ENCODE peak calls at places on chromosomes 11 and 22, in ten cellular contexts. X is psoas muscle; C is breast epithelium; F is right atrium auricular region; O is cardiac muscle cell; A is upper lobe of right lung; E is thoracic aorta; P is RWPE1; G is CD8-positive, alpha-beta T cell; K is brain microvascular endothelial cell. T is an unnamed sample.

GRCh38 chr11:118045191-118045590 is 31.7 kb upstream of the TMPRSS4 start:
- DNase-seq in X (no peak), C (no peak), F (no peak), O (no peak), A (no peak), E (no peak), P (no peak), G (no peak), K (no peak), T (no peak)

GRCh38 chr11:130840683-130841082 is 75.6 kb downstream of the SNX19 start:
- DNase-seq in X (no peak), C (no peak), F (no peak), O (no peak), A (no peak), E (no peak), P (no peak), G (no peak), K (no peak), T (no peak)

GRCh38 chr11:133171374-133171773 is 360.9 kb downstream of the OPCML start:
- DNase-seq in X (no peak), C (no peak), F (no peak), O (no peak), A (no peak), E (no peak), P (no peak), G (no peak), K (no peak), T (no peak)

GRCh38 chr11:131278472-131278871 is 91.9 kb upstream of the NTM start:
- DNase-seq in X (no peak), C (no peak), F (no peak), O (no peak), A (no peak), E (no peak), P (no peak), G (no peak), K (no peak), T (peak)

GRCh38 chr11:62842171-62842717 is 2.9 kb upstream of the WDR74 start:
- DNase-seq in X (peak), C (peak), F (peak), O (peak), A (peak), E (no peak), P (no peak), G (no peak), K (no peak), T (peak)

GRCh38 chr11:44826922-44827643 is 100.3 kb downstream of the TSPAN18 start:
- DNase-seq in X (no peak), C (no peak), F (no peak), O (no peak), A (peak), E (no peak), P (no peak), G (no peak), K (no peak), T (no peak)

GRCh38 chr11:72813740-72814138 is 472 bp upstream of the ATG16L2 start:
- DNase-seq in X (peak), C (no peak), F (peak), O (peak), A (peak), E (no peak), P (peak), G (no peak), K (peak), T (peak)

GRCh38 chr11:10670099-10670498 is 23.5 kb downstream of the IRAG1 start:
- DNase-seq in X (no peak), C (no peak), F (no peak), O (no peak), A (no peak), E (no peak), P (no peak), G (no peak), K (no peak), T (no peak)

GRCh38 chr11:72668645-72669347 is 5.4 kb downstream of the PDE2A start:
- DNase-seq in X (no peak), C (no peak), F (no peak), O (no peak), A (no peak), E (no peak), P (no peak), G (no peak), K (no peak), T (no peak)

GRCh38 chr22:34416321-34416900 is 496.1 kb upstream of the LARGE1 start:
- DNase-seq in X (no peak), C (no peak), F (no peak), O (no peak), A (no peak), E (no peak), P (no peak), G (no peak), K (no peak), T (no peak)

GRCh38 chr11:134585666-134586285 is 173.7 kb upstream of the B3GAT1 start:
- DNase-seq in X (no peak), C (no peak), F (peak), O (no peak), A (peak), E (no peak), P (no peak), G (no peak), K (no peak), T (no peak)

GRCh38 chr11:4134844-4135243 is 40.2 kb downstream of the RRM1 start:
- DNase-seq in X (no peak), C (no peak), F (no peak), O (peak), A (no peak), E (no peak), P (peak), G (no peak), K (peak), T (no peak)

GRCh38 chr11:70482529-70482917 is 84.2 kb downstream of the CTTN start:
- DNase-seq in X (peak), C (peak), F (no peak), O (peak), A (no peak), E (no peak), P (no peak), G (no peak), K (peak), T (no peak)

GRCh38 chr11:60836866-60837510 is 4.9 kb upstream of the CCDC86 start:
- DNase-seq in X (peak), C (no peak), F (no peak), O (no peak), A (no peak), E (no peak), P (no peak), G (no peak), K (no peak), T (no peak)

GRCh38 chr22:46070215-46070721 is 80.1 kb upstream of the PPARA start:
- DNase-seq in X (peak), C (no peak), F (peak), O (peak), A (peak), E (no peak), P (no peak), G (no peak), K (no peak), T (no peak)

GRCh38 chr22:25148149-25148691 is 51.4 kb upstream of the CRYBB3 start:
- DNase-seq in X (no peak), C (peak), F (no peak), O (peak), A (no peak), E (no peak), P (no peak), G (no peak), K (no peak), T (no peak)

GRCh38 chr11:12408156-12408770 is 30.9 kb downstream of the PARVA start:
- DNase-seq in X (no peak), C (no peak), F (no peak), O (no peak), A (no peak), E (no peak), P (no peak), G (no peak), K (no peak), T (no peak)

GRCh38 chr22:45866398-45867117 is 110.4 kb downstream of the WNT7B start:
- DNase-seq in X (peak), C (no peak), F (peak), O (no peak), A (peak), E (no peak), P (no peak), G (no peak), K (no peak), T (no peak)

GRCh38 chr22:41917906-41918791 is 3.3 kb upstream of the SHISA8 start:
- DNase-seq in X (peak), C (no peak), F (no peak), O (peak), A (no peak), E (no peak), P (peak), G (no peak), K (peak), T (peak)

GRCh38 chr22:49011379-49011768 is 816.3 kb downstream of the BRD1 start:
- DNase-seq in X (peak), C (no peak), F (no peak), O (no peak), A (no peak), E (no peak), P (no peak), G (no peak), K (no peak), T (no peak)

GRCh38 chr11:111938687-111939160 is 1.6 kb downstream of the DIXDC1 start:
- DNase-seq in X (no peak), C (no peak), F (peak), O (peak), A (no peak), E (no peak), P (no peak), G (no peak), K (peak), T (no peak)

GRCh38 chr11:62853279-62853965 is 14.0 kb upstream of the WDR74 start:
- DNase-seq in X (no peak), C (no peak), F (no peak), O (no peak), A (no peak), E (no peak), P (no peak), G (no peak), K (no peak), T (no peak)

GRCh38 chr22:49332691-49333090 is 495.0 kb downstream of the BRD1 start:
- DNase-seq in X (peak), C (no peak), F (no peak), O (no peak), A (peak), E (no peak), P (no peak), G (no peak), K (no peak), T (no peak)

GRCh38 chr11:113526521-113526920 is 51.3 kb upstream of the DRD2 start:
- DNase-seq in X (no peak), C (no peak), F (no peak), O (no peak), A (no peak), E (no peak), P (no peak), G (no peak), K (no peak), T (no peak)

GRCh38 chr11:20000393-20001134 is 159.7 kb downstream of the DBX1 start:
- DNase-seq in X (no peak), C (peak), F (no peak), O (no peak), A (no peak), E (no peak), P (no peak), G (no peak), K (no peak), T (peak)

GRCh38 chr11:45412033-45412432 is 125.9 kb upstream of the SYT13 start:
- DNase-seq in X (no peak), C (no peak), F (no peak), O (peak), A (peak), E (no peak), P (no peak), G (no peak), K (no peak), T (no peak)

GRCh38 chr11:104918113-104918824 is 20.0 kb upstream of the CASP12 start:
- DNase-seq in X (no peak), C (no peak), F (no peak), O (peak), A (no peak), E (no peak), P (no peak), G (no peak), K (peak), T (no peak)

GRCh38 chr22:47164514-47165337 is 402.3 kb downstream of the TBC1D22A start:
- DNase-seq in X (peak), C (no peak), F (no peak), O (no peak), A (peak), E (no peak), P (no peak), G (no peak), K (no peak), T (no peak)

GRCh38 chr22:24432059-24432853 is 4.9 kb downstream of the ADORA2A start:
- DNase-seq in X (peak), C (no peak), F (peak), O (peak), A (peak), E (no peak), P (peak), G (no peak), K (peak), T (peak)

GRCh38 chr11:114209904-114210303 is 86.3 kb upstream of the NNMT start:
- DNase-seq in X (no peak), C (no peak), F (no peak), O (no peak), A (no peak), E (no peak), P (no peak), G (no peak), K (no peak), T (no peak)

GRCh38 chr11:129951201-129951882 is 51.3 kb downstream of the PRDM10 start:
- DNase-seq in X (no peak), C (peak), F (no peak), O (peak), A (no peak), E (no peak), P (no peak), G (no peak), K (no peak), T (no peak)

GRCh38 chr22:20003304-20003703 is 13.3 kb downstream of the ARVCF start:
- DNase-seq in X (no peak), C (no peak), F (no peak), O (no peak), A (no peak), E (no peak), P (no peak), G (no peak), K (no peak), T (no peak)

GRCh38 chr11:125807909-125808308 is 20.0 kb downstream of the PATE3 start:
- DNase-seq in X (no peak), C (no peak), F (no peak), O (peak), A (no peak), E (no peak), P (no peak), G (no peak), K (peak), T (no peak)

GRCh38 chr11:111598546-111598945 is 3.7 kb upstream of the SIK2 start:
- DNase-seq in X (no peak), C (no peak), F (no peak), O (peak), A (no peak), E (no peak), P (no peak), G (no peak), K (no peak), T (no peak)

GRCh38 chr22:46650078-46650810 is 30.1 kb downstream of the GRAMD4 start:
- DNase-seq in X (no peak), C (no peak), F (no peak), O (no peak), A (no peak), E (no peak), P (no peak), G (no peak), K (no peak), T (no peak)

GRCh38 chr11:126132319-126132718 is 69.7 kb upstream of the CDON start:
- DNase-seq in X (peak), C (peak), F (no peak), O (no peak), A (peak), E (no peak), P (peak), G (no peak), K (no peak), T (no peak)

GRCh38 chr11:115939104-115939503 is 434.9 kb upstream of the CADM1 start:
- DNase-seq in X (no peak), C (no peak), F (no peak), O (peak), A (no peak), E (no peak), P (no peak), G (no peak), K (no peak), T (no peak)

GRCh38 chr11:121464352-121464946 is 11.7 kb upstream of the SORL1-AS1 start:
- DNase-seq in X (peak), C (peak), F (peak), O (peak), A (no peak), E (no peak), P (peak), G (no peak), K (peak), T (no peak)

GRCh38 chr11:121463689-121464335 is 11.0 kb upstream of the SORL1-AS1 start:
- DNase-seq in X (no peak), C (no peak), F (no peak), O (no peak), A (no peak), E (no peak), P (no peak), G (no peak), K (no peak), T (no peak)

GRCh38 chr11:121466063-121466794 is 13.5 kb upstream of the SORL1-AS1 start:
- DNase-seq in X (peak), C (peak), F (peak), O (peak), A (peak), E (peak), P (peak), G (no peak), K (peak), T (peak)

GRCh38 chr11:121467965-121468364 is 15.2 kb upstream of the SORL1-AS1 start:
- DNase-seq in X (no peak), C (no peak), F (no peak), O (no peak), A (no peak), E (no peak), P (no peak), G (peak), K (no peak), T (no peak)

DNA sequence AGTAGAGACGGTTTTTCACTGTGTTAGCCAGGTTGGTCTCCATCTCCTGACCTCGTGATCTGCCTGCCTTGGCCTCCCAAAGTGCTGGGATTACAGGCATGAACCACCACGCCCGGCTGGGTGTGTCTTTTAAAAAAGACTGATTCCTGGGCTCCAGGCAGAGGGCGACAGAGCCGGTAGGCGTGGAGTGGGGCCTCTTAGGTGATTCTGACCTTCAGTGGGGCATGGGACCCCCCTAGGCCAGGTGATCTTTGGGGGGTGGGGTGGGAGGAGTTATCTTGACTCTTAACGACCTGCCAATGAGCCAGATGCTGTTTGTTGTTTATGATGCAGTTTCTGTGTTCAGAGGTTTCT is 12.9 kb upstream of the SORL1-AS1 start:
- DNase-seq in X (no peak), C (no peak), F (no peak), O (no peak), A (no peak), E (no peak), P (no peak), G (no peak), K (no peak), T (no peak)
- H3K27ac ChIP-seq in X (no peak), C (peak), F (peak), O (no peak), A (peak), E (peak), P (peak), G (peak), K (no peak), T (peak)

GRCh38 chr11:64229090-64229958 is 1.0 kb upstream of the DNAJC4 start:
- DNase-seq in X (no peak), C (no peak), F (no peak), O (no peak), A (peak), E (no peak), P (no peak), G (no peak), K (no peak), T (no peak)

GRCh38 chr11:64226507-64227051 is 505 bp downstream of the NUDT22 start:
- DNase-seq in X (peak), C (no peak), F (no peak), O (no peak), A (peak), E (no peak), P (no peak), G (no peak), K (no peak), T (no peak)

GRCh38 chr11:64229959-64230208 is 464 bp upstream of the DNAJC4 start:
- DNase-seq in X (no peak), C (no peak), F (no peak), O (no peak), A (no peak), E (no peak), P (no peak), G (no peak), K (no peak), T (no peak)

GRCh38 chr11:64225608-64226506 is at the start of the genes NUDT22 and TRPT1:
- DNase-seq in X (peak), C (peak), F (peak), O (peak), A (peak), E (no peak), P (peak), G (peak), K (peak), T (peak)

GRCh38 chr11:64227405-64227956 is 1.4 kb downstream of the NUDT22 start:
- DNase-seq in X (no peak), C (no peak), F (no peak), O (peak), A (no peak), E (no peak), P (no peak), G (no peak), K (no peak), T (no peak)
- H3K27ac ChIP-seq in X (peak), C (peak), F (peak), O (no peak), A (peak), E (peak), P (peak), G (peak), K (no peak), T (peak)

DNA sequence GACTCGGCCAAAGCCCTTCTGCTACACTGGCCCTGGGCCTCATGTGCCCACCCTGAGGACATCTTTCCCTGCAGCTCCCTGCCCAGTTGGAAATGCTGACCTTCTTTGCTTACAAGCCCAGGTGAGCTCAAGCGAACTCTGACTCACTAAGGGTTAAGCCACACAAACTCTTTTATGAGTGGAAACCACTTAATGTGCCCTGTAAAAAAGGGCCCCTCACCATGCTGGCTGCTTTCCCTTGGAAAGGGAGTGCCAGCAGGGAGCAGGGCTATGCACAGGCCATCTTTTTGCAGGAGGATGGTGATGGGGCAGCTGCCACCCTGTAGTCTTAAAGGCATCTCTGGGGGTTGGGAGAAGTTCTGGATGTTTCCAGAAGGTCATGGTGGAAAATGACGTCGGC is 18.7 kb downstream of the EHF start:
- DNase-seq in X (no peak), C (no peak), F (no peak), O (no peak), A (peak), E (no peak), P (no peak), G (no peak), K (no peak), T (no peak)
- H3K27ac ChIP-seq in X (no peak), C (peak), F (no peak), O (no peak), A (peak), E (no peak), P (peak), G (no peak), K (no peak), T (no peak)

DNA sequence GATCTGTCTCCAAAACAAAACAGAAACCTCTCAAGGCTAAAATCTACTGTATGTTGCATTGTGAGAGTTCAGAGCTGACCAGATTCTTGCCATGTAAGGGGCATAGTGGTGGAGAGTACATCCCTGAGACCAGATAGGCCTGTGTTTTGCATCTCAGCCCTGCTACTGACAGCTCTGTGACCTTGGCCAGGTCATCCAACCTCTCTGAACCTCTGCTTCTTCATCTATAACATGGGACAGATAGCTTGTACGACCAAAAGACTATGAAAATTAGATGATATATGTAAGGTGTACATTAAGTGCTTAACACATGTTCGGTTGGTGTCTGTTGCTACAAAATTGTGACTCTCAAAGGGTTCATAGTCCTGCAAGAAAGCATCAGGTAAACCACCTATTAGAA is 22.9 kb downstream of the ZNRF3 start:
- DNase-seq in X (no peak), C (no peak), F (no peak), O (no peak), A (no peak), E (no peak), P (no peak), G (no peak), K (no peak), T (no peak)
- H3K27ac ChIP-seq in X (no peak), C (peak), F (no peak), O (peak), A (no peak), E (peak), P (no peak), G (no peak), K (no peak), T (no peak)

GRCh38 chr22:39236321-39237275 is 8.2 kb downstream of the PDGFB start:
- DNase-seq in X (peak), C (no peak), F (peak), O (peak), A (no peak), E (no peak), P (no peak), G (no peak), K (peak), T (no peak)
- H3K27ac ChIP-seq in X (peak), C (peak), F (peak), O (peak), A (no peak), E (no peak), P (peak), G (no peak), K (no peak), T (no peak)